ENCODE peak calls at places on chromosome 11, in four cellular contexts. U is K562, O is HepG2, T is GM12878. N is an unnamed sample.

GRCh38 chr11:79637219-79637618 is 196.4 kb upstream of the TENM4 start:
- DNase-seq in O (no peak), U (no peak), T (no peak), N (no peak)

GRCh38 chr11:74468521-74469280 is 1.4 kb upstream of the KCNE3 start:
- DNase-seq in T (no peak), U (no peak), O (no peak), N (no peak)

GRCh38 chr11:31646206-31646605 is 136.6 kb downstream of the ELP4 start:
- DNase-seq in U (no peak), T (no peak), O (no peak), N (no peak)

GRCh38 chr11:95132956-95133355 is 43.3 kb downstream of the ENDOD1 start:
- DNase-seq in O (no peak), U (no peak), T (no peak), N (no peak)

GRCh38 chr11:64138413-64138812 is 27.5 kb downstream of the MACROD1 start:
- DNase-seq in O (no peak), T (no peak), U (no peak), N (no peak)

GRCh38 chr11:121129362-121130340 is 28.6 kb downstream of the TECTA start:
- DNase-seq in T (no peak), O (no peak), U (no peak), N (no peak)

GRCh38 chr11:110373061-110373702 is 56.6 kb upstream of the FDX1 start:
- DNase-seq in T (peak), O (no peak), U (no peak), N (no peak)

GRCh38 chr11:196786-197731 is 4.2 kb downstream of the SCGB1C1 start:
- DNase-seq in O (no peak), U (no peak), T (no peak), N (no peak)

GRCh38 chr11:7703785-7704184 is 2.5 kb downstream of the OVCH2 start:
- DNase-seq in O (no peak), T (no peak), U (no peak), N (no peak)

GRCh38 chr11:10920205-10920604 is 62.4 kb upstream of the ZBED5 start:
- DNase-seq in O (no peak), U (peak), T (no peak), N (no peak)

GRCh38 chr11:45390407-45390806 is 104.3 kb upstream of the SYT13 start:
- DNase-seq in O (peak), T (no peak), U (no peak), N (no peak)

GRCh38 chr11:123430736-123431356 is 777 bp downstream of the GRAMD1B start:
- DNase-seq in O (no peak), U (no peak), T (no peak), N (no peak)

GRCh38 chr11:123829745-123830144 is 23.6 kb upstream of the OR6M1 start:
- DNase-seq in T (no peak), U (no peak), O (no peak), N (no peak)

GRCh38 chr11:576791-577610 is 731 bp downstream of the PHRF1 start:
- DNase-seq in T (no peak), U (no peak), O (no peak), N (no peak)

GRCh38 chr11:17550455-17551346 is 3.6 kb downstream of the OTOG start:
- DNase-seq in T (no peak), U (no peak), O (no peak), N (no peak)

GRCh38 chr11:122167100-122167499 is 51.1 kb upstream of the BLID start:
- DNase-seq in U (no peak), T (no peak), O (no peak), N (no peak)

GRCh38 chr11:119892311-119892808 is 163.4 kb upstream of the NECTIN1 start:
- DNase-seq in U (no peak), T (no peak), O (no peak), N (peak)

GRCh38 chr11:132969892-132970291 is 562.4 kb downstream of the OPCML start:
- DNase-seq in O (peak), U (no peak), T (no peak), N (no peak)

GRCh38 chr11:69398529-69399492 is 82.7 kb upstream of the LINC01488 start:
- DNase-seq in U (no peak), O (no peak), T (no peak), N (no peak)
- TF ChIP-seq FOXM1 in U (no peak), O (no peak), T (no peak), N (no peak)

GRCh38 chr11:2312232-2313042 is 10.6 kb downstream of the TSPAN32 start:
- DNase-seq in U (no peak), O (no peak), T (no peak), N (peak)

GRCh38 chr11:2311456-2312201 is 9.8 kb downstream of the TSPAN32 start:
- DNase-seq in O (no peak), T (no peak), U (no peak), N (no peak)

GRCh38 chr11:2314136-2314524 is 12.3 kb downstream of the TSPAN32 start:
- DNase-seq in O (no peak), U (no peak), T (no peak), N (no peak)

GRCh38 chr11:2314525-2315394 is 12.9 kb downstream of the TSPAN32 start:
- DNase-seq in T (no peak), O (no peak), U (peak), N (peak)

GRCh38 chr11:2313051-2313951 is 11.5 kb downstream of the TSPAN32 start:
- DNase-seq in U (peak), T (no peak), O (no peak), N (no peak)
- H3K27ac ChIP-seq in U (no peak), T (no peak), O (no peak), N (no peak)

GRCh38 chr11:134668796-134669195 is 256.8 kb upstream of the B3GAT1 start:
- DNase-seq in O (no peak), U (no peak), T (no peak), N (no peak)

GRCh38 chr11:134666273-134667174 is 254.5 kb upstream of the B3GAT1 start:
- DNase-seq in U (no peak), T (no peak), O (no peak), N (no peak)

GRCh38 chr11:134667175-134667500 is 255.1 kb upstream of the B3GAT1 start:
- DNase-seq in T (no peak), O (no peak), U (no peak), N (no peak)

GRCh38 chr11:134668076-134668475 is 256.0 kb upstream of the B3GAT1 start:
- DNase-seq in O (no peak), U (no peak), T (no peak), N (no peak)

GRCh38 chr11:134667505-134667904 is 255.5 kb upstream of the B3GAT1 start:
- DNase-seq in U (no peak), T (no peak), O (no peak), N (no peak)
- TF ChIP-seq FOXM1 in U (no peak), T (no peak), O (no peak), N (no peak)

DNA sequence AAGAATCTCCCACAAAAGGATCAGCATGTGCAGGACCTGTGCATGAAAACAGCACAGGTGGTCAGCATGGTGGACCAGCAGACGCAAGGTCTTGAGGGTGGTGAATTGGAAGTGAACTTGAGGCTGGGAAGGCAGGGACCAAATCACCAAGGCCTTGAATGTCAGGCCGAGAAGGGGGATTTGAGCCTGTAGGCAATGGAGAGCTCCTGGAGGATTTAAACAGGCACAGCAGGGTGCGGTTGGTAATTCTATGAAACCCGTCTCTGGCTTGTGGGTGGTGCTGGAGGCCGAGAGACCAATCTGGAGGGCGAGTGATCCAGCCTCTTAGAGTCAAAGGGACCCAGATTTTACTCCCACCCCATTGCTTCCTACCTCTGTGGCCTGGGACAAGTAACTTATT is 2.4 kb downstream of the TSKU start:
- DNase-seq in U (no peak), O (no peak), T (no peak), N (no peak)
- H3K27ac ChIP-seq in U (no peak), O (peak), T (no peak), N (peak)

DNA sequence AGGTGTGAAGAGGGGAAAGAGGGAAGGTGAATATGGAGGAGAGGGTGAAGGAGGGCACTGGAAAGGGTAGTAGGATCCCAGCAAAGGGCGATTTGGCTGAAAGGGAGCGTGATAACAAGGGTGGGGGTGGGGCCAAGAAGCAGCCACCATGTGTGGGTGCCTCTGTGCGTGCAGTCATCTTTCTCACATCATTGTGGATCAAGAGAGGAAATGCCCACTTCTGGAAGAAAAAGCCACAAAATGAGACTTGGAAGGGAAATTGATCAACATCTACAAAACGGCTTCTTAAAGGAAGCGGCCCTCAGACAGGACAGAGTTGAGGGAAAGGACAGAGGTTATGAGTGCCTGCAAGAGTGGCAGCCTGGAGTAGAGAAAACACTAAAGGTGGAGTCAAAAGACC is 1.2 kb upstream of the CXCR5 start:
- DNase-seq in O (no peak), T (no peak), U (no peak), N (no peak)
- TF ChIP-seq FOXM1 in O (no peak), T (no peak), U (no peak), N (no peak)

GRCh38 chr11:9039863-9040262 is 36.1 kb upstream of the NRIP3 start:
- DNase-seq in U (no peak), T (no peak), O (no peak), N (no peak)

GRCh38 chr11:9037046-9037780 is 33.4 kb upstream of the NRIP3 start:
- DNase-seq in T (no peak), U (no peak), O (no peak), N (no peak)

GRCh38 chr11:9039194-9039593 is 35.4 kb upstream of the NRIP3 start:
- DNase-seq in T (peak), O (no peak), U (no peak), N (no peak)

GRCh38 chr11:9038537-9038936 is 34.7 kb upstream of the NRIP3 start:
- DNase-seq in U (no peak), O (no peak), T (no peak), N (no peak)

GRCh38 chr11:9037963-9038362 is 34.2 kb upstream of the NRIP3 start:
- DNase-seq in T (no peak), U (no peak), O (no peak), N (no peak)
- H3K27ac ChIP-seq in T (no peak), U (no peak), O (no peak), N (no peak)

GRCh38 chr11:113549611-113550061 is 74.4 kb upstream of the DRD2 start:
- DNase-seq in U (no peak), T (no peak), O (no peak), N (no peak)

GRCh38 chr11:113547739-113548138 is 72.5 kb upstream of the DRD2 start:
- DNase-seq in O (no peak), T (no peak), U (no peak), N (no peak)

GRCh38 chr11:113549061-113549460 is 73.9 kb upstream of the DRD2 start:
- DNase-seq in O (no peak), U (no peak), T (no peak), N (no peak)

GRCh38 chr11:113550179-113550578 is 75.0 kb upstream of the DRD2 start:
- DNase-seq in U (no peak), O (no peak), T (no peak), N (peak)

DNA sequence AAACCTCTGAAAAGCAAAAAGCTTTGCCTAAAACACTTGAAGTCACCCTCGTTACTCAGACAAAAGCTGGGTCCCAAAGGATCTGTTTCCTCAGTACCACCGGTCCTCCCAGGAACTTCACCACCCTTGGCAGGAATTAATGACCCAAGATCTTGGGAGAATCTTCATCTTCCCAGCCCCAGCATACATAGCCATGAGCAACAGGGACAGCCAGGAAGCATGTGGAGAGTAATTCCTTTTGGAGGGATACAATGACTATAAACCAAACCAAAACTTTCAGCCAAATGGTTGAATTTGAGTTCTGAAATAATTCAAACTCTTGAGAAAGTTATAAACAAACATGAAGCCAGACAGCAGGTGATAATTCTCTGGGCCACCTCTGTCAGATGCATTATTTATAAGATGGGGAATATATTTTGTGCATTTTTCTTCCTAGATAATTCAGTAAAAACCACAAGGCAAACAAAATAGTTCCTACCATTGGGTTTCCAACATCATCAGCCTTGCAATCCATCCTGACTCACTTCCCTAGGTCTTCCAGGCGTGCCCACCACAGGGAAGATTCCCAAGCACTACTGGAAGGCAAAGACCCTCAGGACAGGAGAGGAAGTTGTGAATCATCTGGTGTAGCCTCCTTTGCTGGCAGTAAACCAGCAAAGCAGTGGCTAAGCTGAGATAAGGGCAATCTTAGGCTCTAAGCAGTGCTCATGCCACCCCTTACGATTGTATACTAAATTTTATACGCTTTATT is 71.7 kb upstream of the DRD2 start:
- DNase-seq in O (no peak), U (no peak), T (no peak), N (no peak)
- TF ChIP-seq FOXM1 in O (no peak), U (no peak), T (no peak), N (no peak)

N was measured in SK-N-SH.